ENCODE peak calls at places on chromosomes 3 and 15, in six cellular contexts. D is fibroblast of mammary gland, P is kidney, O is esophagus squamous epithelium, C is AG04450, G is K562. Z is an unnamed sample.

GRCh38 chr3:150005243-150006102 is 34.8 kb upstream of the PFN2 start:
- DNase-seq in G (no peak), O (no peak), P (no peak), C (no peak), D (peak), Z (peak)

GRCh38 chr3:5226783-5227182 is 39.3 kb downstream of the EDEM1 start:
- DNase-seq in P (no peak), D (peak), O (no peak), C (no peak), G (peak), Z (peak)

GRCh38 chr15:68695061-68695595 is 116.3 kb downstream of the CORO2B start:
- DNase-seq in P (no peak), C (no peak), G (no peak), D (no peak), O (no peak), Z (no peak)

GRCh38 chr15:51380999-51381806 is 39.7 kb downstream of the GLDN start:
- DNase-seq in P (no peak), D (peak), G (peak), O (no peak), C (peak), Z (peak)

GRCh38 chr3:99545941-99546580 is 92.3 kb upstream of the COL8A1 start:
- DNase-seq in O (no peak), C (no peak), P (no peak), D (peak), G (no peak), Z (peak)

GRCh38 chr15:65644282-65644681 is 22.5 kb downstream of the SLC24A1 start:
- DNase-seq in C (no peak), D (no peak), P (no peak), O (no peak), G (no peak), Z (no peak)

GRCh38 chr3:35393916-35394315 is 245.4 kb upstream of the ARPP21 start:
- DNase-seq in D (no peak), P (no peak), G (no peak), C (no peak), O (no peak), Z (peak)

GRCh38 chr3:114380233-114380645 is 86.4 kb downstream of the TIGIT start:
- DNase-seq in D (peak), G (no peak), O (no peak), C (peak), P (peak), Z (peak)

GRCh38 chr3:4418156-4418555 is 48.9 kb downstream of the SUMF1 start:
- DNase-seq in P (no peak), G (no peak), C (no peak), D (no peak), O (no peak), Z (no peak)

GRCh38 chr3:57081173-57081572 is 20.7 kb downstream of the SPATA12 start:
- DNase-seq in P (no peak), O (no peak), C (no peak), G (no peak), D (no peak), Z (no peak)

GRCh38 chr15:60390931-60391501 is 6.8 kb downstream of the ANXA2 start:
- DNase-seq in G (peak), O (peak), D (peak), P (no peak), C (no peak), Z (peak)

GRCh38 chr3:32455609-32456428 is 46.8 kb downstream of the CMTM6 start:
- DNase-seq in C (no peak), P (no peak), D (no peak), O (no peak), G (peak), Z (no peak)

GRCh38 chr3:8964436-8965370 is 1.4 kb upstream of the RAD18 start:
- DNase-seq in P (no peak), C (no peak), D (peak), G (no peak), O (no peak), Z (peak)

GRCh38 chr15:92121047-92121446 is 267.5 kb downstream of the SLCO3A1 start:
- DNase-seq in D (no peak), O (no peak), P (no peak), G (no peak), C (no peak), Z (no peak)

GRCh38 chr3:49626796-49627195 is 47.4 kb upstream of the APEH start:
- DNase-seq in G (no peak), O (no peak), P (no peak), C (no peak), D (no peak), Z (no peak)

GRCh38 chr3:1394188-1394587 is 301.4 kb downstream of the CNTN6 start:
- DNase-seq in G (no peak), P (peak), D (no peak), O (no peak), C (no peak), Z (no peak)

GRCh38 chr3:32237670-32238026 is 832 bp upstream of the CMTM8 start:
- DNase-seq in D (no peak), P (no peak), O (no peak), G (no peak), C (no peak), Z (no peak)

GRCh38 chr3:50652709-50653108 is 22.0 kb upstream of the DOCK3 start:
- DNase-seq in O (no peak), P (no peak), G (peak), C (no peak), D (peak), Z (no peak)
- TF ChIP-seq CTCF in O (no peak), P (peak), G (peak), C (peak), D (peak), Z (peak)

GRCh38 chr15:38671675-38672141 is 107.1 kb upstream of the RASGRP1 start:
- DNase-seq in O (no peak), D (peak), C (no peak), G (no peak), P (no peak), Z (no peak)
- H3K4me3 ChIP-seq in O (no peak), D (no peak), C (no peak), G (no peak), P (no peak), Z (no peak)

GRCh38 chr3:157443873-157444770 is 7.5 kb downstream of the PTX3 start:
- DNase-seq in G (no peak), P (no peak), D (peak), O (no peak), C (no peak), Z (no peak)

GRCh38 chr3:157442729-157443128 is 6.1 kb downstream of the PTX3 start:
- DNase-seq in P (no peak), O (no peak), C (no peak), G (peak), D (peak), Z (no peak)

GRCh38 chr3:157444789-157445188 is 8.1 kb downstream of the PTX3 start:
- DNase-seq in D (peak), G (no peak), C (no peak), P (no peak), O (no peak), Z (no peak)

GRCh38 chr3:157445897-157446296 is 9.2 kb downstream of the PTX3 start:
- DNase-seq in D (peak), C (no peak), G (no peak), P (no peak), O (no peak), Z (no peak)

GRCh38 chr3:157447026-157447694 is 10.5 kb downstream of the PTX3 start:
- DNase-seq in C (no peak), P (no peak), G (no peak), D (peak), O (no peak), Z (peak)
- TF ChIP-seq CTCF in C (peak), P (peak), G (peak), D (peak), O (no peak), Z (peak)

DNA sequence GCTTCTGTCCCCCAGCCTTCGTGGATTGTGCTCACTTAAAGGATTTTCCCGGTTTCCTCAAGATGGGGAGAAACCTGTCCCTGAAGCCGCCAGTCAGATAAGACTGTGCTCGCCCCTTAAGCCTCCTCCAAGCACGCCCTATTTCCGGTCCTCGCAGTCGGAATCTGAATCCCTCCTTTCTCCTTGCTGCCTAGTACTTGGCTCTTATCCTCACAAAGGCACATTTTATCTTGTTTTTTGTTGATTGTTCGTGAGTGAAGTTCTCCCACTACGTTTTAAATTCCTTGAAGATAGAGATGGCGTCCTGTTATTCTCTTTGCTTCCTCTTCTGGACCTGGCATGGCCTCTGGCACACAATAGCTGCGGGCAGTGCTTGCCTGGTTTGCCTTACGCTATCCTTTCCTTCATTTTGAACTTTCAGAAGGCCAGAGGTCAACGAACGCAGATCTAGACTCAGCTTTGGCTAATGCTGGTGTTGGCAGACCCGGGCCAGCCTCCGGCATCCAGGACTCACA is 1.7 kb downstream of the CLDN11 start:
- DNase-seq in P (no peak), D (peak), C (no peak), G (no peak), O (no peak), Z (no peak)
- H3K4me3 ChIP-seq in P (no peak), D (peak), C (peak), G (no peak), O (peak), Z (peak)

DNA sequence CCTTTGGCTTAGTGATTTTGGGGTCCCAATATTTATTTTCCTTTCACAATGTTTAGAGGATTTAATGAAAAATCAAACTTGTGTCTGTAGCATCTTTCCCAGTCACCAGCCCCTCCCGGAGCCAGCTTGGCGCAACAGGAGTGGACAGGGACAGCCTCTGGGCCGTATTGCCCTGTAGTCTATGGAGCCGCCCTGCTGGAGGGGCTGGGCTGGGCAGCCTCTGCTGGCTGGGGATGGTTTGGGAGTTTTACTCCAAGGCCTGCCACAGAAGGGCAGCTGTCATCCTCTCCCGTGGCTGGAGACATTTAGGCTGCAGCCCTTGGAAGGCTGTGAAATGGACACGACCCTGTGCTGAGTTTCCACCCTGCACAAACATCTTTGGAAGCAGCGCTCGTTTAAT is 89.4 kb upstream of the RGMA start:
- DNase-seq in P (no peak), D (no peak), G (no peak), C (no peak), O (no peak), Z (no peak)
- TF ChIP-seq CTCF in P (no peak), D (no peak), G (no peak), C (no peak), O (no peak), Z (no peak)

GRCh38 chr15:57785039-57785438 is 78.5 kb downstream of the POLR2M start:
- DNase-seq in C (no peak), D (no peak), O (no peak), G (no peak), P (no peak), Z (no peak)

GRCh38 chr15:57784081-57784488 is 77.6 kb downstream of the POLR2M start:
- DNase-seq in G (no peak), P (no peak), D (peak), C (no peak), O (no peak), Z (peak)

GRCh38 chr15:57785959-57786358 is 79.4 kb downstream of the POLR2M start:
- DNase-seq in P (no peak), G (no peak), O (no peak), D (no peak), C (no peak), Z (no peak)

GRCh38 chr15:57792729-57793449 is 86.4 kb downstream of the POLR2M start:
- DNase-seq in P (no peak), G (no peak), D (no peak), O (no peak), C (no peak), Z (no peak)

DNA sequence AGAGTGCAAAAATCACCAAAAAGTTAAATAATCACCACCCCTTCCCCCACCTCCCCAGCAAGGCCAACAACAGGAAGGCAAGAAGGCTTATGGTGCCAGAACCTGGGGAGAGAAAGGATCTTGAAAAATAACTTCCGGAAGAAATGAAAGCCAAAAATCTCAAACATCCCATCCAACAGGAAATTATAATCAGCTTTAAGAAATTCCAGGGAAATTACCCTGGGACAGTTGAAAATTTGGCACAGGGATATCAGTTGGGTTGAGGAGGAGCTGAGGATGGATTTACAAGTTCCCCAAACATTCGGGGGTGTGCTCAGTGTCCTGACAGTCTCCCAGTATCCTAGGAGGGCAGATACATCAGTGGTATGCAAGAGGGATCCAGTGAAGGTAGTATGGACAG is 82.7 kb downstream of the POLR2M start:
- DNase-seq in O (no peak), D (no peak), G (no peak), C (no peak), P (no peak), Z (no peak)
- H3K4me3 ChIP-seq in O (no peak), D (no peak), G (no peak), C (no peak), P (no peak), Z (no peak)

GRCh38 chr15:77874071-77874470 is 203.4 kb downstream of the TBC1D2B start:
- DNase-seq in G (no peak), O (no peak), C (no peak), P (peak), D (no peak), Z (no peak)

GRCh38 chr15:77867266-77868047 is 210.1 kb downstream of the TBC1D2B start:
- DNase-seq in C (no peak), D (no peak), G (no peak), P (peak), O (no peak), Z (no peak)

GRCh38 chr15:77871838-77872371 is 205.6 kb downstream of the TBC1D2B start:
- DNase-seq in P (peak), D (no peak), G (peak), C (no peak), O (no peak), Z (no peak)

GRCh38 chr15:77869021-77869895 is 208.3 kb downstream of the TBC1D2B start:
- DNase-seq in D (no peak), O (no peak), C (no peak), P (peak), G (no peak), Z (no peak)

GRCh38 chr15:77870195-77871065 is 207.1 kb downstream of the TBC1D2B start:
- DNase-seq in C (peak), P (peak), G (peak), D (peak), O (no peak), Z (peak)
- TF ChIP-seq CTCF in C (peak), P (peak), G (peak), D (peak), O (peak), Z (peak)

GRCh38 chr15:70757627-70758026 is 5.7 kb downstream of the UACA start:
- DNase-seq in O (no peak), P (no peak), D (no peak), C (no peak), G (no peak), Z (no peak)
- H3K4me3 ChIP-seq in O (no peak), P (no peak), D (no peak), C (no peak), G (no peak), Z (no peak)

GRCh38 chr3:163273694-163274093 is 1777.1 kb downstream of the OTOL1 start:
- DNase-seq in D (no peak), P (no peak), C (no peak), O (no peak), G (no peak), Z (no peak)
- TF ChIP-seq CTCF in D (no peak), P (no peak), C (no peak), O (no peak), G (no peak), Z (no peak)

Z was measured in astrocyte of the spinal cord.